ENCODE peak calls at places on chromosomes 6 and 20, in five cellular contexts. Z, L, J, B and M are unnamed samples.

GRCh38 chr6:24410622-24411021 is 7.9 kb downstream of the MRS2 start:
- DNase-seq in Z (no peak), L (no peak), J (no peak), B (no peak), M (no peak)

GRCh38 chr20:44279228-44279627 is 31.8 kb downstream of the FITM2 start:
- DNase-seq in Z (no peak), L (no peak), J (no peak), B (no peak), M (no peak)

GRCh38 chr6:138757131-138757530 is 16.4 kb upstream of the CCDC28A start:
- DNase-seq in Z (no peak), L (no peak), J (no peak), B (no peak), M (no peak)

GRCh38 chr6:166008441-166009369 is 158.9 kb downstream of the TBXT start:
- DNase-seq in Z (no peak), L (peak), J (no peak), B (no peak), M (no peak)

GRCh38 chr6:12008366-12009179 is 3.5 kb upstream of the HIVEP1 start:
- DNase-seq in Z (no peak), L (peak), J (peak), B (peak), M (peak)

GRCh38 chr20:63416631-63417030 is 55.5 kb upstream of the CHRNA4 start:
- DNase-seq in Z (no peak), L (no peak), J (no peak), B (no peak), M (no peak)

GRCh38 chr6:1271071-1271763 is 40.7 kb upstream of the FOXQ1 start:
- DNase-seq in Z (no peak), L (no peak), J (no peak), B (no peak), M (no peak)

GRCh38 chr20:54619181-54619580 is 143.8 kb downstream of the DOK5 start:
- DNase-seq in Z (no peak), L (no peak), J (no peak), B (no peak), M (no peak)

GRCh38 chr6:149482542-149483261 is 2.1 kb downstream of the ZC3H12D start:
- DNase-seq in Z (no peak), L (no peak), J (no peak), B (no peak), M (no peak)

GRCh38 chr6:77173472-77174074 is 289.7 kb downstream of the HTR1B start:
- DNase-seq in Z (peak), L (no peak), J (no peak), B (peak), M (peak)

GRCh38 chr6:121652726-121653623 is 217.5 kb downstream of the GJA1 start:
- DNase-seq in Z (no peak), L (no peak), J (no peak), B (no peak), M (no peak)

GRCh38 chr20:33796263-33796906 is 14.8 kb upstream of the CHMP4B start:
- DNase-seq in Z (no peak), L (no peak), J (no peak), B (no peak), M (no peak)
- TF ChIP-seq SUZ12 in Z (no peak), L (no peak), J (no peak), B (no peak), M (no peak)

GRCh38 chr6:169022079-169022478 is 231.6 kb downstream of the THBS2 start:
- DNase-seq in Z (no peak), L (no peak), J (no peak), B (no peak), M (no peak)
- TF ChIP-seq SUZ12 in Z (no peak), L (no peak), J (no peak), B (no peak), M (no peak)

GRCh38 chr6:106801256-106801655 is 171.9 kb downstream of the QRSL1 start:
- DNase-seq in Z (no peak), L (no peak), J (no peak), B (no peak), M (no peak)

GRCh38 chr6:106796754-106797153 is 167.4 kb downstream of the QRSL1 start:
- DNase-seq in Z (no peak), L (no peak), J (no peak), B (no peak), M (no peak)

GRCh38 chr6:106800379-106800778 is 171.0 kb downstream of the QRSL1 start:
- DNase-seq in Z (no peak), L (no peak), J (no peak), B (no peak), M (no peak)

GRCh38 chr6:106797186-106797585 is 167.8 kb downstream of the QRSL1 start:
- DNase-seq in Z (no peak), L (no peak), J (no peak), B (no peak), M (no peak)

GRCh38 chr6:106799008-106799952 is 169.9 kb downstream of the QRSL1 start:
- DNase-seq in Z (no peak), L (no peak), J (peak), B (peak), M (no peak)
- TF ChIP-seq SUZ12 in Z (no peak), L (no peak), J (no peak), B (no peak), M (no peak)

GRCh38 chr20:57108742-57109141 is 157.7 kb downstream of the BMP7 start:
- DNase-seq in Z (no peak), L (no peak), J (no peak), B (no peak), M (no peak)
- TF ChIP-seq SUZ12 in Z (no peak), L (no peak), J (no peak), B (no peak), M (no peak)

GRCh38 chr20:59104848-59105247 is 58.8 kb upstream of the ZNF831 start:
- DNase-seq in Z (no peak), L (no peak), J (no peak), B (no peak), M (no peak)

GRCh38 chr20:59101956-59102355 is 59.4 kb upstream of the PRELID3B start:
- DNase-seq in Z (no peak), L (no peak), J (no peak), B (no peak), M (no peak)

GRCh38 chr20:59110607-59111006 is 53.0 kb upstream of the ZNF831 start:
- DNase-seq in Z (no peak), L (no peak), J (no peak), B (no peak), M (no peak)

GRCh38 chr20:59102722-59103415 is 60.3 kb upstream of the PRELID3B start:
- DNase-seq in Z (no peak), L (no peak), J (no peak), B (no peak), M (no peak)

GRCh38 chr20:59105581-59105980 is 58.0 kb upstream of the ZNF831 start:
- DNase-seq in Z (no peak), L (no peak), J (no peak), B (no peak), M (no peak)
- TF ChIP-seq SUZ12 in Z (no peak), L (no peak), J (no peak), B (no peak), M (no peak)

DNA sequence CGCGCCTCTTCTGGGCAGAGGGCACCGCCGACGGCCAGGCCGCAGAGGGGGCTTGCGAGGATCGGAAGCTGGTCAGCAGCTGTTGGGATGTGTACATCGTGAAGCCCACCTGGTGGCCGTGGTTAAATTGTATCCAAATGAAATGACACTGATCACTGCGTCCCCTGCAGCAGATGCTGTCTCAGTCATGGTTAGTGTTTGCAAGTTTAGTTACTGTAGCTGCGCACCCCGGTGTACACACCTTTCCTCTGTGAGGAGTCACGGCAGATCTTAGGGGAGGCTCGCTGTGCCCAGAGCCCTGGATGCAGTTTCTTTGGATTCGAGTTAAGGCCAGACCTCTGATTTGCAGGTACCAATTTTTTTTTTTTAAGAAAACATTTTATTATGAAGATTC is 687 bp downstream of the NAA20 start:
- DNase-seq in Z (no peak), L (no peak), J (no peak), B (peak), M (no peak)
- TF ChIP-seq SUZ12 in Z (no peak), L (no peak), J (no peak), B (no peak), M (no peak)

GRCh38 chr6:14787677-14788076 is 458.2 kb upstream of the JARID2 start:
- DNase-seq in Z (no peak), L (no peak), J (no peak), B (no peak), M (no peak)

GRCh38 chr6:14787274-14787673 is 458.6 kb upstream of the JARID2 start:
- DNase-seq in Z (no peak), L (no peak), J (no peak), B (no peak), M (no peak)

GRCh38 chr6:14792118-14792955 is 453.5 kb upstream of the JARID2 start:
- DNase-seq in Z (no peak), L (peak), J (no peak), B (no peak), M (no peak)

GRCh38 chr6:14795451-14795850 is 450.4 kb upstream of the JARID2 start:
- DNase-seq in Z (no peak), L (no peak), J (no peak), B (no peak), M (no peak)

DNA sequence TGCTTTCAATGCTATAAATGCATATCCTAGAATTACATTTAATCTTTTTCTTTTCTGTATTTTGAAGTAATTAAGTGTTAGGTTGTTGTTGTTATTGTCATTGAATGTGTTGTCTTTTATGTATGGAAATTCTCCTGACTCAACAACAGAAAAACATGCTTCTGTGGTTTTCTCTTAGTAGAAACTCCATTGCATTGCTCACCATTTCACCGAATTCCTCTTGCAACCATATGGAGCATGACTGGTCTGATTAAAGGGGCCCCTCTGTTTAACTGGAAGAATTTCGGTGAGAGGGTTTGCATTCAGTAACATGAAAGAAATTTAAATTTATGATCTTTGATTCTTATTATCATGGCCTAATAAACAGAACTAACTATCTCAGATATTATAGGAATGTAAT is 454.3 kb upstream of the JARID2 start:
- DNase-seq in Z (no peak), L (no peak), J (no peak), B (no peak), M (no peak)
- TF ChIP-seq SUZ12 in Z (no peak), L (no peak), J (no peak), B (no peak), M (no peak)